ENCODE peak calls at places on chromosome 6, in four cellular contexts. O is breast epithelium, S is stomach, E is colonic mucosa. Z is an unnamed sample. For H3K27me3, the result is how much of the 10 kb centered on the place peaks cover.

GRCh38 chr6:35718354-35718695 is 18.5 kb upstream of the ARMC12 start:
- DNase-seq in O (no peak), S (no peak), E (no peak), Z (no peak)

GRCh38 chr6:106247293-106247692 is 78.3 kb downstream of the ATG5 start:
- DNase-seq in O (no peak), S (no peak), E (no peak), Z (no peak)

GRCh38 chr6:83221886-83222479 is 28.8 kb downstream of the RWDD2A start:
- DNase-seq in O (no peak), S (no peak), E (no peak), Z (no peak)

GRCh38 chr6:55726144-55726543 is 147.2 kb upstream of the HMGCLL1 start:
- DNase-seq in O (no peak), S (no peak), E (no peak), Z (no peak)

GRCh38 chr6:165846123-165846966 is 183.3 kb upstream of the PDE10A start:
- DNase-seq in O (no peak), S (no peak), E (peak), Z (no peak)

GRCh38 chr6:148724428-148724827 is 22.4 kb upstream of the UST start:
- DNase-seq in O (no peak), S (no peak), E (no peak), Z (no peak)

GRCh38 chr6:126797981-126798380 is 320.5 kb upstream of the RSPO3 start:
- DNase-seq in O (no peak), S (no peak), E (no peak), Z (no peak)

GRCh38 chr6:139762587-139763031 is 388.2 kb upstream of the CITED2 start:
- DNase-seq in O (no peak), S (no peak), E (no peak), Z (no peak)

GRCh38 chr6:141726158-141726557 is 406.6 kb upstream of the GJE1 start:
- DNase-seq in O (no peak), S (no peak), E (no peak), Z (no peak)

GRCh38 chr6:148313483-148313882 is 29.2 kb upstream of the SASH1 start:
- DNase-seq in O (no peak), S (no peak), E (no peak), Z (no peak)

GRCh38 chr6:170004585-170005210 is 253.3 kb downstream of the ERMARD start:
- DNase-seq in O (no peak), S (no peak), E (no peak), Z (no peak)

GRCh38 chr6:7591770-7592169 is 1.8 kb downstream of the SNRNP48 start:
- DNase-seq in O (no peak), S (no peak), E (no peak), Z (no peak)

GRCh38 chr6:108873971-108874370 is 25.7 kb downstream of the ARMC2 start:
- DNase-seq in O (no peak), S (no peak), E (no peak), Z (no peak)

GRCh38 chr6:5173862-5174643 is 86.7 kb downstream of the LYRM4 start:
- DNase-seq in O (no peak), S (no peak), E (no peak), Z (no peak)

GRCh38 chr6:108446629-108447150 is 114.0 kb upstream of the FOXO3 start:
- DNase-seq in O (no peak), S (no peak), E (no peak), Z (no peak)

GRCh38 chr6:91816335-91816734 is 1229.5 kb upstream of the MAP3K7 start:
- DNase-seq in O (no peak), S (no peak), E (no peak), Z (no peak)

GRCh38 chr6:89941031-89941775 is 46.9 kb downstream of the GJA10 start:
- DNase-seq in O (no peak), S (peak), E (peak), Z (peak)

GRCh38 chr6:36625161-36625919 is 31.2 kb downstream of the SRSF3 start:
- DNase-seq in O (no peak), S (peak), E (peak), Z (peak)

GRCh38 chr6:149332602-149333311 is 15.2 kb downstream of the TAB2 start:
- DNase-seq in O (no peak), S (no peak), E (no peak), Z (no peak)

GRCh38 chr6:6856538-6857523 is 250.9 kb upstream of the RREB1 start:
- DNase-seq in O (peak), S (peak), E (peak), Z (no peak)

GRCh38 chr6:10690651-10691445 is 3.6 kb downstream of the C6orf52 start:
- DNase-seq in O (no peak), S (no peak), E (no peak), Z (no peak)

GRCh38 chr6:32799168-32799567 is 17.6 kb downstream of the HLA-DOB start:
- DNase-seq in O (no peak), S (no peak), E (no peak), Z (no peak)

GRCh38 chr6:125983246-125983945 is 2.9 kb upstream of the TRMT11 start:
- DNase-seq in O (no peak), S (no peak), E (no peak), Z (no peak)

GRCh38 chr6:157225575-157225995 is 97.7 kb downstream of the TMEM242 start:
- DNase-seq in O (peak), S (no peak), E (no peak), Z (no peak)

GRCh38 chr6:33964387-33964786 is 160.6 kb upstream of the MLN start:
- DNase-seq in O (no peak), S (no peak), E (no peak), Z (no peak)

GRCh38 chr6:37137881-37138568 is 31.9 kb upstream of the PIM1 start:
- DNase-seq in O (no peak), S (no peak), E (no peak), Z (no peak)

GRCh38 chr6:101114703-101115102 is 233.6 kb upstream of the ASCC3 start:
- DNase-seq in O (no peak), S (no peak), E (peak), Z (peak)

GRCh38 chr6:143027058-143027457 is 33.6 kb upstream of the AIG1 start:
- DNase-seq in O (no peak), S (peak), E (peak), Z (peak)

GRCh38 chr6:167828325-167828956 is 1.7 kb downstream of the AFDN start:
- DNase-seq in O (no peak), S (no peak), E (no peak), Z (no peak)

GRCh38 chr6:53205778-53206177 is 57.1 kb upstream of the GCM1 start:
- DNase-seq in O (no peak), S (no peak), E (no peak), Z (no peak)

GRCh38 chr6:55980627-55981211 is 105.3 kb upstream of the BMP5 start:
- DNase-seq in O (no peak), S (no peak), E (peak), Z (no peak)

DNA sequence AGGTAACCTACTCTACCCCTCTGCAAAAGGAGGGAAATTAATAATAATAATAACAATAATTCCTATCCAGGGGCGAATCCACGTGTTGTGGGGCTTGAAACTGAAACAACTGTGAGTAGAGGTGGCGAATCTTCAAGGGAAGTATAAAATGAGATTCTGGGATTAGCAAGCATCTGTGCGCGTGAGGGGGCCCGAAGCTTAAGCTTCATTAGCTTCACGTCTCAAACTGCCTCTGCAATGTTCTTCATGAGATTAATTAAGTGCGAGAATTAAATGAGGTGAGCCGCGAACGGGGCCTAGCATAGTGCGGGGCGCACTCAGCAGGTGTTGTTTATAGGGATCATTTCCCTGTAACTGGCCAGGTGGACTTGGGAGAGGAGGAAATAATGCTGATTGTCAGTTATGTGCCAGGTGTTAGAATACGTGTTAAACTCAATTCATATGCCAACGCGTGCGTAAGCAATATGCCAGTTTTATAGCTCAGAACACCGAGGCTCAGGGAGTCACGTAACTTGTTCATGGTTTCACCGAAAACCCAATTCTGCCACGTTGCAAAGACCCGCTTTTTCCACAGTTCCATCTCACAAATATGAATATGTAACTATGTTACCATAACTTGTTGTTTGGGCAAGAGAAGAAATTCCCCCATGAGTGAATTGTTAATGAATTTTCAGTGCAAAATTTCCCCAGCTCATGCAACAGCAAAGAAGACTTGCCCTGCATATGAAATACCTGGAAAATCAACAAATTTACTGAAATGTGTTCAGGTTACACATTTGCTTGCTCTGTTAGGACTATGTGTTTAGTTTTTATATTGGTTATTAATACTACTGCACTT is 30.3 kb downstream of the SF3B5 start:
- DNase-seq in O (no peak), S (no peak), E (peak), Z (peak)
- H3K27me3 ChIP-seq in O (under half), S (under half), E (under half), Z (under half)

DNA sequence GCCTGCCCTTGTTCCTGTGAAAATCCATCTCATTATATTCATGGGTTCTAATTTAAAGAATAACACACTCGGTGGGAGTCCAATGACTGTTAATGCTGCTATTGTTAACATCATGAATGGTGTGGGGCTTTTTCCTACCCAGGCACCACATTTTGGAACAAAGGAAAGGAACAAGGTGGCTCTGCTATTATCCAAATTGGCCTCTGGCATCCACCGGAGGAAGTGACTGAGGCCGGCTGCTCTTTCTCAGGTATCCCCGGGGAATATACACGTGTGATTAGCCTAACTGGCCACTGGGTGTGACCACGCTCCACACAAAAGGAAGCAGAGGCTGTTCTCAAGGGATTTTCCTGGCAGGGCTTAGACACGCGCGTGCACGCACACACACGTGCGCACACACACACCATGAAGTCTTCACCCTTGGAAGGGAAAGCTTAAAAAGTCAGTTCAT is 601.2 kb upstream of the ARID1B start:
- DNase-seq in O (peak), S (peak), E (peak), Z (peak)
- TF ChIP-seq CTCF in O (peak), S (peak), E (no peak), Z (peak)

DNA sequence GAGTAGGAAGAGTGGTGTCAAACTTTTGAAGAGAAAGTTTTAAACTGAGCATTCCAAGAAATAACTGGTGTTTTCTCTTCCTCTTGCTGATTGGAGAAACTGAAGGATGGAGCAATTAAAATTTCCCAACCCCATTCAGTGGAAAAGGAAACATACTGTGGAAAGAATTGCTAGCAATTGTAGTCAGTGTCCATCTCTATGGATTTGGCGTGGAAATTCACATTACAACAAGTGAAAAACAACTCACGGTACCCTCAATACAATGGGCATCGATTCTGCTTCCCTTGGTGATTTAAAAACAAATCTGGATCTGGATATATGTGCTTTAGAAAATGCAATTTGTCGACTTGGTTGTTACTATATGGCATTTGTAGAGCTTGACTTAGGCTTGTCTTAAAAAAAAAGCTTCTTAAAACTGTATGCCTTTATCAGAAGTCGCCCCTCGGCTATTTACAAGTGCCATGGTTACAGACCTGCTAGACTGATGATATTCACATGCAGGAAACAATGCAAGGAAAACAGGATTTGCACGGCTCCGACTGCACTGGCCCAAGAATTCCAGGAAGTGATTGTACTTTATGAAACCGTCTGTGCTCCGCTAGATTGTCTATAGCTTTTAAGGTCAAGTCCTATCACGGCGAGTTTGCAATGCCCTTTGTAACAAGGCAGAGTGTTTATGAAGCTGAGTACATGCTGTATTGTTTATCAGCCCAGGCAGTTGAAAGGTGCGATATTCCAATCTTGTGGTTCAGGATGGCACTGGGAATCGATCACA is 131.7 kb upstream of the PHACTR1 start:
- DNase-seq in O (no peak), S (no peak), E (no peak), Z (no peak)
- H3K4me3 ChIP-seq in O (no peak), S (no peak), E (no peak), Z (no peak)

GRCh38 chr6:70956191-70956450 is 739 bp downstream of the B3GAT2 start:
- DNase-seq in O (no peak), S (no peak), E (no peak), Z (no peak)

GRCh38 chr6:70956451-70957283 is at the start of gene B3GAT2:
- DNase-seq in O (no peak), S (no peak), E (no peak), Z (peak)

GRCh38 chr6:70955441-70956190 is 1.2 kb downstream of the B3GAT2 start:
- DNase-seq in O (peak), S (peak), E (peak), Z (peak)

GRCh38 chr6:70957284-70957617 is 391 bp upstream of the B3GAT2 start:
- DNase-seq in O (no peak), S (no peak), E (no peak), Z (no peak)

DNA sequence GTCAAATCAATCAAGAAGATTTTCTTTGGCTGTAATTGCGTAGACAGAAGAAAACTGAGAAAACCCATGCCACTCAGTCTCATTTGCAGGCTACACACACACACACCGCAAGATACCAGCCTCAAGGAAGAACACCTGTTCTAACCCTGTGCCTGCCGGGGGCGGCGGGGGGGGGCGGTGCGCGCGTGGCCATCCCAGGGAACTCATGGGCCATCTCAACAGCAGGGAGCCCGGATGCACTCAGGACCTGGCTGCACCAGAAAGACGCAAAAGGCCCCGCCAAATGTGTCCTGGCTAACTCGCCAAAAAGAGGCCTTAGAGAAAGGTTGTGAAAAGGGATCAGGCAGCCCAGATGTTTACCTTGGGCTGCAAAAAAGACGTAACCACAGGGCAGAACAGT is 2.1 kb downstream of the B3GAT2 start:
- DNase-seq in O (no peak), S (no peak), E (no peak), Z (no peak)
- H3K27me3 ChIP-seq in O (under half), S (under half), E (under half), Z (under half)

GRCh38 chr6:151300267-151300930 is 60.6 kb downstream of the AKAP12 start:
- DNase-seq in O (no peak), S (no peak), E (no peak), Z (no peak)

GRCh38 chr6:151294561-151295101 is 54.9 kb downstream of the AKAP12 start:
- DNase-seq in O (no peak), S (no peak), E (no peak), Z (no peak)

GRCh38 chr6:151303231-151303630 is 63.5 kb downstream of the AKAP12 start:
- DNase-seq in O (no peak), S (no peak), E (no peak), Z (no peak)

GRCh38 chr6:151301547-151301946 is 61.8 kb downstream of the AKAP12 start:
- DNase-seq in O (no peak), S (no peak), E (no peak), Z (no peak)

DNA sequence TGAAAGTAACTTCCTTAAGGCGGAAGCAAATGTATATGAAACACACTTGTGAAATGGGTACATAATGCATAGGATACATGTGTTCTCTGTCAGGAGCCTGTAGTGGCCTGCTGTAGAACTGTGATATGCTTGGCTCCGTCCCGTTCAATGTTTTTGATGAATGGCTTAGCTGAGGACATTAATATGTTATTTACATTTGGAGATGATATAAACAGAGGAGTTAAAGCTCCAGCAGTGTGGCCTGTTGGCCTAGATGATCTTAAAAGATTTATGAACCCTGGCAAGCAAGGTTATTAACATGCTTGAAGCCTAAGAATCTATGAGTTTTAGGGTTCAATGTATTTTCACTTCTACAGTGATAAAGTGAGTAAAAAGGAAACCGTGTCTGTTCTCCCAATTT is 59.2 kb downstream of the AKAP12 start:
- DNase-seq in O (no peak), S (no peak), E (no peak), Z (no peak)
- TF ChIP-seq CTCF in O (no peak), S (no peak), E (no peak), Z (no peak)

DNA sequence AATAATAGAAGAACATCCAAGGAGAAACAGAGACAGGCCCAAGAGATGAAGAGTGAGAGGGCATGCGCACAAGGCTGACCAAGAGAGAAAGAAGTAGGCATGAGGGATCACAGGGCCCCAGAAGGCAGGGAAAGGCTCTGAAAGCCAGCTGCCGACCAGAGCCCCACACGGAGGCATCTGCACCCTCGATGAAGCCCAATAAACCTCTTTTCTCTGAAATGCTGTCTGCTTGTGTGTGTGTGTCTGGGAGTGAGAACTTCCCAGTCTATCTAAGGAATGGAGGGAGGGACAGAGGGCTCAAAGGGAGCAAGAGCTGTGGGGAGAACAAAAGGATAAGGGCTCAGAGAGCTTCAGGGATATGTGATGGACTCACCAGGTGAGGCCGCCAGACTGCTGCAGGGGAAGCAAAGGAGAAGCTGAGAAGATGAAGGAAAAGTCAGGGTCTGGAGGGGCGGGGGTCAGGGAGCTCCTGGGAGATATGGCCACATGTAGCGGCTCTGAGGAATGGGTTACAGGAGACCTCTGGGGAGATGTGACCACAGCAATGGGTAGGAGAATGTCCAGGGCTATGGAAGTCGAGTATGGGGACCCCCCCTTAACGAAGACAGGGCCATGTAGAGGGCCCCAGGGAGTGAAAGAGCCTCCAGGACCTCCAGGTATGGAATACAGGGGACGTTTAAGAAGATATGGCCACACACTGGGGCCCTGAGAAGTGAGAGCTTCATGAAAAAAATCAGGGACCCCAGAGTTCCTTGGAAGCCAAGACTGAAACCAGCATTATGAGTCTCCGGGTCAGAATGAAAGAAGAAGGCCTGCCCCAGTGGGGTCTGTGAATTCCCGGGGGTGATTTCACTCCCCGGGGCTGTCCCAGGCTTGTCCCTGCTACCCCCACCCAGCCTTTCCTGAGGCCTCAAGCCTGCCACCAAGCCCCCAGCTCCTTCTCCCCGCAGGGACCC is 981 bp upstream of the TNF start:
- DNase-seq in O (no peak), S (no peak), E (no peak), Z (no peak)
- H3K4me3 ChIP-seq in O (no peak), S (no peak), E (no peak), Z (no peak)

GRCh38 chr6:47321582-47321981 is 11.9 kb upstream of the TNFRSF21 start:
- DNase-seq in O (no peak), S (no peak), E (no peak), Z (no peak)
- H3K27me3 ChIP-seq in O (under half), S (under half), E (under half), Z (under half)

GRCh38 chr6:131135244-131136020 is at the start of gene AKAP7:
- DNase-seq in O (peak), S (peak), E (peak), Z (peak)
- TF ChIP-seq CTCF in O (no peak), S (no peak), E (no peak), Z (no peak)

Z was measured in body of pancreas.